ENCODE peak calls at places on chromosome 10, in seven cellular contexts. Y is psoas muscle, O is thoracic aorta, R is IMR-90, I is neuronal stem cell, Z is mammary epithelial cell, A is Karpas-422. N is an unnamed sample. For H3K4me1 and H3K27me3, the result is how much of the 10 kb centered on the place peaks cover.

GRCh38 chr10:103841519-103841918 is 13.9 kb downstream of the SH3PXD2A start:
- DNase-seq in Y (no peak), O (no peak), R (no peak), I (no peak), Z (no peak), A (no peak), N (no peak)

GRCh38 chr10:124560377-124560776 is 98.8 kb downstream of the LHPP start:
- DNase-seq in Y (peak), O (peak), R (peak), I (no peak), Z (no peak), A (no peak), N (peak)

GRCh38 chr10:103921750-103922195 is 3.8 kb upstream of the STN1 start:
- DNase-seq in Y (no peak), O (no peak), R (peak), I (no peak), Z (peak), A (peak), N (no peak)

GRCh38 chr10:112811741-112812551 is 138.1 kb upstream of the TCF7L2 start:
- DNase-seq in Y (no peak), O (peak), R (peak), I (no peak), Z (peak), A (no peak), N (peak)

GRCh38 chr10:64574371-64574770 is 1053.2 kb downstream of the REEP3 start:
- DNase-seq in Y (no peak), O (no peak), R (no peak), I (no peak), Z (no peak), A (no peak), N (no peak)

GRCh38 chr10:114052255-114052654 is 8.6 kb downstream of the ADRB1 start:
- DNase-seq in Y (no peak), O (no peak), R (no peak), I (no peak), Z (no peak), A (no peak), N (no peak)

GRCh38 chr10:96380821-96381220 is 22.0 kb upstream of the OPALIN start:
- DNase-seq in Y (no peak), O (no peak), R (no peak), I (no peak), Z (no peak), A (no peak), N (no peak)

GRCh38 chr10:31756131-31757119 is 172.2 kb downstream of the ARHGAP12 start:
- DNase-seq in Y (no peak), O (no peak), R (no peak), I (no peak), Z (no peak), A (no peak), N (no peak)

GRCh38 chr10:30637881-30638467 is 8.4 kb upstream of the LYZL2 start:
- DNase-seq in Y (no peak), O (peak), R (peak), I (no peak), Z (peak), A (no peak), N (no peak)

GRCh38 chr10:122316224-122316884 is 45.3 kb downstream of the BTBD16 start:
- DNase-seq in Y (no peak), O (no peak), R (no peak), I (no peak), Z (no peak), A (no peak), N (no peak)

GRCh38 chr10:102413053-102413705 is 5.4 kb downstream of the PSD start:
- DNase-seq in Y (no peak), O (no peak), R (no peak), I (no peak), Z (no peak), A (peak), N (no peak)

GRCh38 chr10:66294538-66294937 is 631.3 kb upstream of the LRRTM3 start:
- DNase-seq in Y (no peak), O (no peak), R (no peak), I (no peak), Z (no peak), A (no peak), N (no peak)

GRCh38 chr10:35208536-35208935 is 81.9 kb downstream of the CREM start:
- DNase-seq in Y (peak), O (no peak), R (no peak), I (no peak), Z (no peak), A (no peak), N (no peak)

GRCh38 chr10:114336823-114337509 is 67.3 kb downstream of the AFAP1L2 start:
- DNase-seq in Y (no peak), O (no peak), R (no peak), I (no peak), Z (peak), A (no peak), N (no peak)

GRCh38 chr10:123743441-123744225 is 77.5 kb downstream of the GPR26 start:
- DNase-seq in Y (no peak), O (no peak), R (no peak), I (no peak), Z (no peak), A (no peak), N (no peak)

GRCh38 chr10:31321396-31321941 is 2.5 kb downstream of the ZEB1 start:
- DNase-seq in Y (no peak), O (no peak), R (peak), I (no peak), Z (no peak), A (peak), N (no peak)

GRCh38 chr10:129908406-129908805 is 55.7 kb downstream of the EBF3 start:
- DNase-seq in Y (no peak), O (no peak), R (no peak), I (no peak), Z (no peak), A (peak), N (no peak)

GRCh38 chr10:72574636-72575035 is 51.2 kb downstream of the MICU1 start:
- DNase-seq in Y (no peak), O (no peak), R (no peak), I (no peak), Z (no peak), A (no peak), N (no peak)

GRCh38 chr10:5293691-5294550 is 70.8 kb upstream of the UCN3 start:
- DNase-seq in Y (peak), O (no peak), R (peak), I (peak), Z (peak), A (peak), N (peak)

GRCh38 chr10:32000937-32001336 is 55.3 kb downstream of the KIF5B start:
- DNase-seq in Y (no peak), O (no peak), R (peak), I (no peak), Z (no peak), A (no peak), N (no peak)

GRCh38 chr10:48533951-48534720 is 70.7 kb downstream of the ARHGAP22 start:
- DNase-seq in Y (no peak), O (no peak), R (no peak), I (no peak), Z (no peak), A (no peak), N (no peak)

GRCh38 chr10:114593240-114593792 is 64.8 kb downstream of the ABLIM1 start:
- DNase-seq in Y (no peak), O (no peak), R (no peak), I (no peak), Z (no peak), A (no peak), N (no peak)

GRCh38 chr10:3472705-3473078 is 300.1 kb upstream of the PITRM1 start:
- DNase-seq in Y (no peak), O (no peak), R (peak), I (no peak), Z (peak), A (no peak), N (no peak)

GRCh38 chr10:3473271-3473670 is 300.7 kb upstream of the PITRM1 start:
- DNase-seq in Y (no peak), O (no peak), R (no peak), I (no peak), Z (no peak), A (no peak), N (no peak)

GRCh38 chr10:3471497-3471896 is 298.9 kb upstream of the PITRM1 start:
- DNase-seq in Y (no peak), O (no peak), R (no peak), I (no peak), Z (no peak), A (no peak), N (no peak)

GRCh38 chr10:3470191-3470590 is 297.6 kb upstream of the PITRM1 start:
- DNase-seq in Y (no peak), O (no peak), R (no peak), I (no peak), Z (no peak), A (no peak), N (no peak)

GRCh38 chr10:3471927-3472704 is 299.5 kb upstream of the PITRM1 start:
- DNase-seq in Y (no peak), O (no peak), R (no peak), I (peak), Z (peak), A (no peak), N (no peak)
- H3K4me1 ChIP-seq in Y (under half), O (under half), R (under half), I (under half), Z (under half), A (under half), N (under half)

GRCh38 chr10:33335800-33336605 is 1.5 kb upstream of the NRP1 start:
- DNase-seq in Y (peak), O (no peak), R (peak), I (peak), Z (peak), A (no peak), N (peak)

GRCh38 chr10:33336606-33337334 is 2.3 kb upstream of the NRP1 start:
- DNase-seq in Y (peak), O (no peak), R (no peak), I (peak), Z (peak), A (no peak), N (peak)

GRCh38 chr10:33335550-33335799 is 1.0 kb upstream of the NRP1 start:
- DNase-seq in Y (no peak), O (no peak), R (no peak), I (no peak), Z (no peak), A (no peak), N (no peak)

GRCh38 chr10:33334839-33335549 is 527 bp upstream of the NRP1 start:
- DNase-seq in Y (peak), O (no peak), R (peak), I (peak), Z (peak), A (no peak), N (peak)

GRCh38 chr10:33337335-33337854 is 2.9 kb upstream of the NRP1 start:
- DNase-seq in Y (no peak), O (no peak), R (peak), I (peak), Z (no peak), A (no peak), N (peak)
- H3K27me3 ChIP-seq in Y (under half), O (under half), R (under half), I (under half), Z (under half), A (under half), N (under half)

GRCh38 chr10:77417359-77417758 is 220.2 kb downstream of the KCNMA1 start:
- DNase-seq in Y (no peak), O (no peak), R (no peak), I (no peak), Z (no peak), A (no peak), N (no peak)
- H3K4me1 ChIP-seq in Y (under half), O (half or more), R (under half), I (under half), Z (under half), A (under half), N (under half)

DNA sequence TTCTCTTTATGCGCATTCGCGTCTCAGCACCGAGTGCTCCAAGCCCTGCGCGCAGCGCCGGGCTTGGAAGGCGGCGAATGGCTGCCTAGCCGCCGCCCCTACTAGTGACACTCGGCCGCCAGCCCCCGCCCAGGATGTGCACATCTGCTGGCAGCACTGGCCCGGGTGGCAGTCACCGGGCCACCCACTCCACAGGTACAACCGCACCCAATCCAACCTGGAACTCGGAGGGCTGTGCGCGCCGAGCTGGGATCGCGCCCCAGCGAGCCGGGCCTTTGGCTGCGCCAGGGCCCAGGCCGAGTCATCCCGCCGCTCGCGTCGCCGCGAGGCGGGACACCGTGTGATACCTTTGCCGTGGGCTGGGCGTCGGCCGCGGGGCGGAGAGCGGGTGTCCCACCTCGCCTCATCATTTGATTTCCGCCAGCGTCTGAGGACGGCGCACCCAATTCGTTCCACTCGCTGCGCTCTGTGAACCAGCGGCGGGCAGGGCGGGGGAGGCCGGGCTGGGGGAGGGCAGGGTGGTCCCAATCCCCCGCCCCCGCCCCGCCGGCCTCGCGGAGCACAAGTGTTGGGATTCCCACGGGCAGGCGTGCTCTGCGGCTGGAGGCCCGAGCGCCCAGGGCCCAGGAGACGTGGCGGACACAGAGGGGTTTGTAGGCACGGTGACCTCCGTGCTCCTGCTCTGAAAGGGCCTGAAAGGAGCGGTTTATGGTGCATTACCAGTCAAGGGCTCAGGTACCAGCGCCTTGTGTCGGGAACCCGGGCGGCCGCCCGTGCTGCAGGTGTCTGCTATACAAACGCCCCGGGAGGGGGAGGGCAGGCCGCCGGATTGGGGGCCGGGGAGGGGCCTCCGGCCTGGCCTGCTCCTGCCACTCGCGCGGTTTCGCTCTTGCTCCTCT is 17.8 kb upstream of the PTF1A start:
- DNase-seq in Y (no peak), O (no peak), R (no peak), I (no peak), Z (peak), A (no peak), N (no peak)
- H3K27me3 ChIP-seq in Y (under half), O (under half), R (under half), I (under half), Z (under half), A (under half), N (half or more)

N was measured in tibial artery.